ENCODE peak calls at places on chromosome 17, in eight cellular contexts. One of them, this sample, is unnamed.

GRCh38 chr17:82301916-82302497 is 15.4 kb downstream of the CD7 start:
- DNase-seq in nucleus accumbens: no peak
- DNase-seq in NCI-H1105: no peak
- DNase-seq in fibroblast of lung: no peak
- DNase-seq in right atrium auricular region: no peak
- DNase-seq in activated T-cell treated with anti-CD3 and anti-CD28 coated beads, Interleukin-2, amount 50 U/mL, for 24 hours: peak; percentile 82
- DNase-seq in A549: no peak
- DNase-seq in effector CD4-positive, alpha-beta T cell: peak; percentile 40
- DNase-seq in this sample: no peak

GRCh38 chr17:17484451-17484899 is 7.7 kb downstream of the MED9 start:
- DNase-seq in A549: no peak
- DNase-seq in activated T-cell treated with anti-CD3 and anti-CD28 coated beads, Interleukin-2, amount 50 U/mL, for 24 hours: peak; percentile 49
- DNase-seq in nucleus accumbens: peak; percentile 48
- DNase-seq in fibroblast of lung: peak; percentile 18
- DNase-seq in effector CD4-positive, alpha-beta T cell: no peak
- DNase-seq in right atrium auricular region: no peak
- DNase-seq in NCI-H1105: no peak
- DNase-seq in this sample: no peak

GRCh38 chr17:7282752-7283321 is 1.3 kb downstream of the SLC2A4 start:
- DNase-seq in effector CD4-positive, alpha-beta T cell: no peak
- DNase-seq in nucleus accumbens: no peak
- DNase-seq in fibroblast of lung: no peak
- DNase-seq in NCI-H1105: no peak
- DNase-seq in right atrium auricular region: no peak
- DNase-seq in A549: no peak
- DNase-seq in activated T-cell treated with anti-CD3 and anti-CD28 coated beads, Interleukin-2, amount 50 U/mL, for 24 hours: no peak
- DNase-seq in this sample: no peak

GRCh38 chr17:11140028-11140427 is 101.0 kb upstream of the SHISA6 start:
- DNase-seq in activated T-cell treated with anti-CD3 and anti-CD28 coated beads, Interleukin-2, amount 50 U/mL, for 24 hours: no peak
- DNase-seq in NCI-H1105: no peak
- DNase-seq in effector CD4-positive, alpha-beta T cell: no peak
- DNase-seq in fibroblast of lung: no peak
- DNase-seq in nucleus accumbens: no peak
- DNase-seq in right atrium auricular region: no peak
- DNase-seq in A549: no peak
- DNase-seq in this sample: no peak

GRCh38 chr17:55830699-55831098 is 79.8 kb downstream of the PCTP start:
- DNase-seq in nucleus accumbens: no peak
- DNase-seq in right atrium auricular region: no peak
- DNase-seq in NCI-H1105: no peak
- DNase-seq in activated T-cell treated with anti-CD3 and anti-CD28 coated beads, Interleukin-2, amount 50 U/mL, for 24 hours: no peak
- DNase-seq in A549: no peak
- DNase-seq in effector CD4-positive, alpha-beta T cell: no peak
- DNase-seq in fibroblast of lung: no peak
- DNase-seq in this sample: no peak

GRCh38 chr17:35934760-35935159 is 4.2 kb upstream of the RDM1 start:
- DNase-seq in activated T-cell treated with anti-CD3 and anti-CD28 coated beads, Interleukin-2, amount 50 U/mL, for 24 hours: no peak
- DNase-seq in effector CD4-positive, alpha-beta T cell: no peak
- DNase-seq in NCI-H1105: no peak
- DNase-seq in nucleus accumbens: no peak
- DNase-seq in A549: no peak
- DNase-seq in fibroblast of lung: no peak
- DNase-seq in right atrium auricular region: peak; percentile 61
- DNase-seq in this sample: no peak

GRCh38 chr17:66965801-66966528 is 1.5 kb downstream of the CACNG4 start:
- DNase-seq in fibroblast of lung: no peak
- DNase-seq in right atrium auricular region: no peak
- DNase-seq in activated T-cell treated with anti-CD3 and anti-CD28 coated beads, Interleukin-2, amount 50 U/mL, for 24 hours: no peak
- DNase-seq in nucleus accumbens: no peak
- DNase-seq in NCI-H1105: peak; percentile 31
- DNase-seq in effector CD4-positive, alpha-beta T cell: no peak
- DNase-seq in A549: no peak
- DNase-seq in this sample: no peak

GRCh38 chr17:35372846-35373531 is 432 bp downstream of the SLFN11 start:
- DNase-seq in activated T-cell treated with anti-CD3 and anti-CD28 coated beads, Interleukin-2, amount 50 U/mL, for 24 hours: no peak
- DNase-seq in nucleus accumbens: no peak
- DNase-seq in A549: peak; percentile 15
- DNase-seq in NCI-H1105: peak; percentile 48
- DNase-seq in effector CD4-positive, alpha-beta T cell: peak; percentile 4
- DNase-seq in fibroblast of lung: no peak
- DNase-seq in right atrium auricular region: no peak
- DNase-seq in this sample: no peak

GRCh38 chr17:29760279-29760721 is 137.6 kb upstream of the CORO6 start:
- DNase-seq in activated T-cell treated with anti-CD3 and anti-CD28 coated beads, Interleukin-2, amount 50 U/mL, for 24 hours: peak; percentile 55
- DNase-seq in nucleus accumbens: no peak
- DNase-seq in NCI-H1105: no peak
- DNase-seq in A549: peak; percentile 14
- DNase-seq in right atrium auricular region: no peak
- DNase-seq in fibroblast of lung: peak; percentile 68
- DNase-seq in effector CD4-positive, alpha-beta T cell: peak; percentile 37
- DNase-seq in this sample: no peak

GRCh38 chr17:59490259-59490658 is 75.2 kb upstream of the DHX40 start:
- DNase-seq in right atrium auricular region: no peak
- DNase-seq in NCI-H1105: no peak
- DNase-seq in fibroblast of lung: no peak
- DNase-seq in activated T-cell treated with anti-CD3 and anti-CD28 coated beads, Interleukin-2, amount 50 U/mL, for 24 hours: no peak
- DNase-seq in effector CD4-positive, alpha-beta T cell: no peak
- DNase-seq in A549: no peak
- DNase-seq in nucleus accumbens: no peak
- DNase-seq in this sample: no peak

GRCh38 chr17:16215002-16215272 is 397 bp downstream of the NCOR1 start:
- DNase-seq in activated T-cell treated with anti-CD3 and anti-CD28 coated beads, Interleukin-2, amount 50 U/mL, for 24 hours: no peak
- DNase-seq in effector CD4-positive, alpha-beta T cell: peak; percentile 3
- DNase-seq in NCI-H1105: peak; percentile 51
- DNase-seq in A549: peak; percentile 50
- DNase-seq in nucleus accumbens: no peak
- DNase-seq in right atrium auricular region: no peak
- DNase-seq in fibroblast of lung: peak; percentile 40
- DNase-seq in this sample: no peak

GRCh38 chr17:28811594-28812135 is 30.9 kb downstream of the FAM222B start:
- DNase-seq in fibroblast of lung: peak; percentile 21
- DNase-seq in right atrium auricular region: no peak
- DNase-seq in activated T-cell treated with anti-CD3 and anti-CD28 coated beads, Interleukin-2, amount 50 U/mL, for 24 hours: no peak
- DNase-seq in A549: peak; percentile 65
- DNase-seq in effector CD4-positive, alpha-beta T cell: no peak
- DNase-seq in NCI-H1105: peak; percentile 11
- DNase-seq in nucleus accumbens: no peak
- DNase-seq in this sample: no peak

GRCh38 chr17:74513987-74514631 is 17.2 kb downstream of the CD300LB start:
- DNase-seq in nucleus accumbens: no peak
- DNase-seq in fibroblast of lung: peak; percentile 74
- DNase-seq in NCI-H1105: peak; percentile 100
- DNase-seq in effector CD4-positive, alpha-beta T cell: peak; percentile 37
- DNase-seq in A549: peak; percentile 55
- DNase-seq in activated T-cell treated with anti-CD3 and anti-CD28 coated beads, Interleukin-2, amount 50 U/mL, for 24 hours: no peak
- DNase-seq in right atrium auricular region: no peak
- DNase-seq in this sample: no peak

GRCh38 chr17:76077582-76078110 is 1.3 kb upstream of the ZACN start:
- DNase-seq in A549: peak; percentile 54
- DNase-seq in NCI-H1105: no peak
- DNase-seq in activated T-cell treated with anti-CD3 and anti-CD28 coated beads, Interleukin-2, amount 50 U/mL, for 24 hours: no peak
- DNase-seq in right atrium auricular region: no peak
- DNase-seq in effector CD4-positive, alpha-beta T cell: no peak
- DNase-seq in nucleus accumbens: no peak
- DNase-seq in fibroblast of lung: no peak
- DNase-seq in this sample: no peak

GRCh38 chr17:83144421-83145357 is 65.3 kb downstream of the METRNL start:
- DNase-seq in effector CD4-positive, alpha-beta T cell: no peak
- DNase-seq in right atrium auricular region: peak; percentile 60
- DNase-seq in nucleus accumbens: no peak
- DNase-seq in NCI-H1105: no peak
- DNase-seq in activated T-cell treated with anti-CD3 and anti-CD28 coated beads, Interleukin-2, amount 50 U/mL, for 24 hours: no peak
- DNase-seq in fibroblast of lung: no peak
- DNase-seq in A549: no peak
- DNase-seq in this sample: peak; percentile 84

GRCh38 chr17:39194985-39195524 is 2.4 kb downstream of the CACNB1 start:
- DNase-seq in effector CD4-positive, alpha-beta T cell: no peak
- DNase-seq in activated T-cell treated with anti-CD3 and anti-CD28 coated beads, Interleukin-2, amount 50 U/mL, for 24 hours: no peak
- DNase-seq in NCI-H1105: no peak
- DNase-seq in nucleus accumbens: peak; percentile 29
- DNase-seq in A549: no peak
- DNase-seq in right atrium auricular region: no peak
- DNase-seq in fibroblast of lung: no peak
- DNase-seq in this sample: no peak

GRCh38 chr17:78151514-78152008 is 5.4 kb downstream of the C17orf99 start:
- DNase-seq in fibroblast of lung: no peak
- DNase-seq in NCI-H1105: no peak
- DNase-seq in activated T-cell treated with anti-CD3 and anti-CD28 coated beads, Interleukin-2, amount 50 U/mL, for 24 hours: no peak
- DNase-seq in nucleus accumbens: no peak
- DNase-seq in right atrium auricular region: no peak
- DNase-seq in A549: peak; percentile 93
- DNase-seq in effector CD4-positive, alpha-beta T cell: no peak
- DNase-seq in this sample: no peak

GRCh38 chr17:82732118-82732743 is 3.2 kb upstream of the FN3K start:
- DNase-seq in fibroblast of lung: no peak
- DNase-seq in effector CD4-positive, alpha-beta T cell: no peak
- DNase-seq in activated T-cell treated with anti-CD3 and anti-CD28 coated beads, Interleukin-2, amount 50 U/mL, for 24 hours: no peak
- DNase-seq in right atrium auricular region: no peak
- DNase-seq in A549: no peak
- DNase-seq in nucleus accumbens: no peak
- DNase-seq in NCI-H1105: no peak
- DNase-seq in this sample: no peak

GRCh38 chr17:79276824-79277223 is 202.2 kb downstream of the ENGASE start:
- DNase-seq in nucleus accumbens: no peak
- DNase-seq in activated T-cell treated with anti-CD3 and anti-CD28 coated beads, Interleukin-2, amount 50 U/mL, for 24 hours: no peak
- DNase-seq in effector CD4-positive, alpha-beta T cell: no peak
- DNase-seq in NCI-H1105: no peak
- DNase-seq in fibroblast of lung: no peak
- DNase-seq in right atrium auricular region: no peak
- DNase-seq in A549: no peak
- DNase-seq in this sample: no peak

GRCh38 chr17:75472119-75472518 is 15.7 kb downstream of the TMEM94 start:
- DNase-seq in effector CD4-positive, alpha-beta T cell: no peak
- DNase-seq in A549: no peak
- DNase-seq in nucleus accumbens: no peak
- DNase-seq in fibroblast of lung: no peak
- DNase-seq in right atrium auricular region: no peak
- DNase-seq in NCI-H1105: peak; percentile 49
- DNase-seq in activated T-cell treated with anti-CD3 and anti-CD28 coated beads, Interleukin-2, amount 50 U/mL, for 24 hours: no peak
- DNase-seq in this sample: no peak

GRCh38 chr17:64732336-64733006 is 70.4 kb upstream of the SMURF2 start:
- DNase-seq in nucleus accumbens: peak; percentile 7
- DNase-seq in right atrium auricular region: no peak
- DNase-seq in activated T-cell treated with anti-CD3 and anti-CD28 coated beads, Interleukin-2, amount 50 U/mL, for 24 hours: no peak
- DNase-seq in fibroblast of lung: peak; percentile 80
- DNase-seq in effector CD4-positive, alpha-beta T cell: no peak
- DNase-seq in NCI-H1105: no peak
- DNase-seq in A549: peak; percentile 57
- DNase-seq in this sample: no peak

GRCh38 chr17:42142371-42142896 is 12.4 kb downstream of the RAB5C start:
- DNase-seq in right atrium auricular region: no peak
- DNase-seq in fibroblast of lung: peak; percentile 91
- DNase-seq in nucleus accumbens: peak; percentile 40
- DNase-seq in effector CD4-positive, alpha-beta T cell: no peak
- DNase-seq in NCI-H1105: no peak
- DNase-seq in activated T-cell treated with anti-CD3 and anti-CD28 coated beads, Interleukin-2, amount 50 U/mL, for 24 hours: no peak
- DNase-seq in A549: no peak
- DNase-seq in this sample: no peak

GRCh38 chr17:35345926-35346771 is 27.3 kb downstream of the SLFN11 start:
- DNase-seq in nucleus accumbens: no peak
- DNase-seq in activated T-cell treated with anti-CD3 and anti-CD28 coated beads, Interleukin-2, amount 50 U/mL, for 24 hours: peak; percentile 45
- DNase-seq in right atrium auricular region: peak; percentile 82
- DNase-seq in A549: no peak
- DNase-seq in effector CD4-positive, alpha-beta T cell: no peak
- DNase-seq in fibroblast of lung: peak; percentile 33
- DNase-seq in NCI-H1105: no peak
- DNase-seq in this sample: no peak

GRCh38 chr17:29138184-29138955 is 41.8 kb downstream of the MYO18A start:
- DNase-seq in fibroblast of lung: peak; percentile 37
- DNase-seq in NCI-H1105: no peak
- DNase-seq in right atrium auricular region: no peak
- DNase-seq in activated T-cell treated with anti-CD3 and anti-CD28 coated beads, Interleukin-2, amount 50 U/mL, for 24 hours: peak; percentile 76
- DNase-seq in effector CD4-positive, alpha-beta T cell: peak; percentile 34
- DNase-seq in A549: no peak
- DNase-seq in nucleus accumbens: no peak
- DNase-seq in this sample: no peak

GRCh38 chr17:45388604-45389325 is 43.9 kb downstream of the ARHGAP27 start:
- DNase-seq in effector CD4-positive, alpha-beta T cell: no peak
- DNase-seq in A549: no peak
- DNase-seq in nucleus accumbens: no peak
- DNase-seq in activated T-cell treated with anti-CD3 and anti-CD28 coated beads, Interleukin-2, amount 50 U/mL, for 24 hours: no peak
- DNase-seq in right atrium auricular region: no peak
- DNase-seq in fibroblast of lung: peak; percentile 46
- DNase-seq in NCI-H1105: no peak
- DNase-seq in this sample: no peak

GRCh38 chr17:35188111-35188510 is 6.1 kb downstream of the SLC35G3 start:
- DNase-seq in effector CD4-positive, alpha-beta T cell: no peak
- DNase-seq in fibroblast of lung: no peak
- DNase-seq in right atrium auricular region: no peak
- DNase-seq in NCI-H1105: no peak
- DNase-seq in nucleus accumbens: no peak
- DNase-seq in A549: no peak
- DNase-seq in activated T-cell treated with anti-CD3 and anti-CD28 coated beads, Interleukin-2, amount 50 U/mL, for 24 hours: no peak
- DNase-seq in this sample: no peak

GRCh38 chr17:40854175-40854814 is 12.7 kb downstream of the KRT12 start:
- DNase-seq in right atrium auricular region: no peak
- DNase-seq in fibroblast of lung: peak; percentile 90
- DNase-seq in activated T-cell treated with anti-CD3 and anti-CD28 coated beads, Interleukin-2, amount 50 U/mL, for 24 hours: no peak
- DNase-seq in effector CD4-positive, alpha-beta T cell: no peak
- DNase-seq in A549: peak; percentile 71
- DNase-seq in NCI-H1105: no peak
- DNase-seq in nucleus accumbens: no peak
- DNase-seq in this sample: no peak

GRCh38 chr17:81533713-81534141 is 5.5 kb downstream of the FSCN2 start:
- DNase-seq in activated T-cell treated with anti-CD3 and anti-CD28 coated beads, Interleukin-2, amount 50 U/mL, for 24 hours: no peak
- DNase-seq in effector CD4-positive, alpha-beta T cell: no peak
- DNase-seq in A549: no peak
- DNase-seq in right atrium auricular region: no peak
- DNase-seq in nucleus accumbens: no peak
- DNase-seq in fibroblast of lung: no peak
- DNase-seq in NCI-H1105: no peak
- DNase-seq in this sample: no peak

GRCh38 chr17:76594676-76595075 is 9.0 kb upstream of the ST6GALNAC2 start:
- DNase-seq in nucleus accumbens: no peak
- DNase-seq in NCI-H1105: no peak
- DNase-seq in fibroblast of lung: no peak
- DNase-seq in activated T-cell treated with anti-CD3 and anti-CD28 coated beads, Interleukin-2, amount 50 U/mL, for 24 hours: no peak
- DNase-seq in right atrium auricular region: no peak
- DNase-seq in effector CD4-positive, alpha-beta T cell: no peak
- DNase-seq in A549: no peak
- DNase-seq in this sample: no peak

GRCh38 chr17:78951967-78952551 is 26.9 kb upstream of the TIMP2 start:
- DNase-seq in right atrium auricular region: no peak
- DNase-seq in activated T-cell treated with anti-CD3 and anti-CD28 coated beads, Interleukin-2, amount 50 U/mL, for 24 hours: no peak
- DNase-seq in fibroblast of lung: no peak
- DNase-seq in effector CD4-positive, alpha-beta T cell: no peak
- DNase-seq in A549: no peak
- DNase-seq in NCI-H1105: no peak
- DNase-seq in nucleus accumbens: no peak
- DNase-seq in this sample: no peak

GRCh38 chr17:57541472-57542394 is 203.4 kb downstream of the CCDC182 start:
- DNase-seq in activated T-cell treated with anti-CD3 and anti-CD28 coated beads, Interleukin-2, amount 50 U/mL, for 24 hours: no peak
- DNase-seq in A549: peak; percentile 97
- DNase-seq in NCI-H1105: no peak
- DNase-seq in right atrium auricular region: peak; percentile 95
- DNase-seq in fibroblast of lung: peak; percentile 91
- DNase-seq in nucleus accumbens: no peak
- DNase-seq in effector CD4-positive, alpha-beta T cell: no peak
- DNase-seq in this sample: no peak

GRCh38 chr17:50447870-50448573 is 20.7 kb downstream of the CHAD start:
- DNase-seq in right atrium auricular region: no peak
- DNase-seq in effector CD4-positive, alpha-beta T cell: no peak
- DNase-seq in nucleus accumbens: no peak
- DNase-seq in fibroblast of lung: no peak
- DNase-seq in A549: no peak
- DNase-seq in activated T-cell treated with anti-CD3 and anti-CD28 coated beads, Interleukin-2, amount 50 U/mL, for 24 hours: no peak
- DNase-seq in NCI-H1105: no peak
- DNase-seq in this sample: no peak

GRCh38 chr17:3838206-3838605 is 7.8 kb downstream of the NCBP3 start:
- DNase-seq in right atrium auricular region: no peak
- DNase-seq in fibroblast of lung: no peak
- DNase-seq in NCI-H1105: no peak
- DNase-seq in effector CD4-positive, alpha-beta T cell: no peak
- DNase-seq in A549: no peak
- DNase-seq in activated T-cell treated with anti-CD3 and anti-CD28 coated beads, Interleukin-2, amount 50 U/mL, for 24 hours: no peak
- DNase-seq in nucleus accumbens: no peak
- DNase-seq in this sample: no peak

GRCh38 chr17:17026163-17026562 is 16.1 kb upstream of the MPRIP start:
- DNase-seq in fibroblast of lung: no peak
- DNase-seq in nucleus accumbens: no peak
- DNase-seq in A549: no peak
- DNase-seq in activated T-cell treated with anti-CD3 and anti-CD28 coated beads, Interleukin-2, amount 50 U/mL, for 24 hours: no peak
- DNase-seq in NCI-H1105: no peak
- DNase-seq in right atrium auricular region: no peak
- DNase-seq in effector CD4-positive, alpha-beta T cell: no peak
- DNase-seq in this sample: no peak